ENCODE peak calls at places on chromosomes 12 and 14, in ten cellular contexts. T, E, C, B, K, L, W, U, M and D are unnamed samples.

GRCh38 chr12:108643941-108644742 is 10.4 kb upstream of the SELPLG start:
- DNase-seq in W (peak; percentile 65), T (no peak), C (no peak), E (no peak), M (no peak), L (peak; percentile 90), K (no peak), B (no peak), U (no peak), D (no peak)

GRCh38 chr12:109433618-109434017 is 43.5 kb downstream of the KCTD10 start:
- DNase-seq in K (peak; percentile 36), B (no peak), W (peak; percentile 29), L (no peak), C (no peak), U (no peak), M (peak; percentile 30), E (no peak), T (peak; percentile 10), D (no peak)

GRCh38 chr12:26524862-26525465 is 308.0 kb downstream of the ITPR2 start:
- DNase-seq in U (no peak), K (peak; percentile 43), W (peak; percentile 24), C (peak; percentile 18), T (peak; percentile 13), B (no peak), L (no peak), E (no peak), M (no peak), D (no peak)

GRCh38 chr12:76337583-76337982 is 10.6 kb downstream of the BBS10 start:
- DNase-seq in W (peak; percentile 54), L (no peak), M (no peak), U (no peak), C (no peak), K (no peak), B (no peak), E (no peak), T (no peak), D (no peak)

GRCh38 chr12:128853321-128854197 is at the start of gene GLT1D1:
- DNase-seq in E (no peak), U (no peak), C (no peak), W (no peak), L (no peak), K (peak; percentile 49), M (peak; percentile 29), B (no peak), T (no peak), D (peak; percentile 22)

GRCh38 chr12:56266634-56267442 is at the start of gene COQ10A:
- DNase-seq in L (peak; percentile 95), B (no peak), C (peak; percentile 89), W (peak; percentile 94), M (peak; percentile 93), T (peak; percentile 93), E (peak; percentile 83), U (peak; percentile 93), K (peak; percentile 96), D (peak; percentile 92)

GRCh38 chr12:75850751-75851462 is 180.7 kb downstream of the PHLDA1 start:
- DNase-seq in T (no peak), M (no peak), L (no peak), U (no peak), W (peak; percentile 73), K (peak; percentile 42), E (no peak), B (peak; percentile 74), C (no peak), D (peak; percentile 38)

GRCh38 chr12:53989227-53990113 is 4.5 kb downstream of the HOXC10 start:
- DNase-seq in K (no peak), M (peak; percentile 45), B (no peak), W (peak; percentile 70), T (peak; percentile 52), L (no peak), E (peak; percentile 56), U (no peak), C (peak; percentile 83), D (peak; percentile 74)

GRCh38 chr14:61280092-61280525 is 1.0 kb downstream of the TMEM30B start:
- DNase-seq in C (no peak), T (peak; percentile 57), U (peak; percentile 64), L (no peak), K (no peak), W (no peak), M (no peak), B (no peak), E (no peak), D (no peak)

GRCh38 chr14:92968291-92969020 is 45.5 kb downstream of the CHGA start:
- DNase-seq in K (no peak), M (no peak), B (no peak), E (no peak), W (no peak), L (no peak), C (no peak), T (no peak), U (peak; percentile 37), D (no peak)

GRCh38 chr12:49264466-49264872 is 413 bp upstream of the TUBA1C start:
- DNase-seq in M (peak; percentile 42), E (no peak), U (no peak), K (no peak), T (no peak), C (peak; percentile 65), L (no peak), W (peak; percentile 70), B (no peak), D (peak; percentile 80)

GRCh38 chr14:95311752-95312151 is 8.0 kb downstream of the CLMN start:
- DNase-seq in C (no peak), L (peak; percentile 69), U (no peak), E (no peak), W (peak; percentile 20), M (no peak), B (no peak), T (no peak), K (peak; percentile 31), D (no peak)
- H3K27ac ChIP-seq in C (no peak overlapping the region), L (no peak overlapping the region), U (peak overlapping the region; percentile 97), E (no peak overlapping the region), W (no peak overlapping the region), M (no peak overlapping the region), B (no peak overlapping the region), T (peak overlapping the region; percentile 46), K (no peak overlapping the region), D (no peak overlapping the region)

DNA sequence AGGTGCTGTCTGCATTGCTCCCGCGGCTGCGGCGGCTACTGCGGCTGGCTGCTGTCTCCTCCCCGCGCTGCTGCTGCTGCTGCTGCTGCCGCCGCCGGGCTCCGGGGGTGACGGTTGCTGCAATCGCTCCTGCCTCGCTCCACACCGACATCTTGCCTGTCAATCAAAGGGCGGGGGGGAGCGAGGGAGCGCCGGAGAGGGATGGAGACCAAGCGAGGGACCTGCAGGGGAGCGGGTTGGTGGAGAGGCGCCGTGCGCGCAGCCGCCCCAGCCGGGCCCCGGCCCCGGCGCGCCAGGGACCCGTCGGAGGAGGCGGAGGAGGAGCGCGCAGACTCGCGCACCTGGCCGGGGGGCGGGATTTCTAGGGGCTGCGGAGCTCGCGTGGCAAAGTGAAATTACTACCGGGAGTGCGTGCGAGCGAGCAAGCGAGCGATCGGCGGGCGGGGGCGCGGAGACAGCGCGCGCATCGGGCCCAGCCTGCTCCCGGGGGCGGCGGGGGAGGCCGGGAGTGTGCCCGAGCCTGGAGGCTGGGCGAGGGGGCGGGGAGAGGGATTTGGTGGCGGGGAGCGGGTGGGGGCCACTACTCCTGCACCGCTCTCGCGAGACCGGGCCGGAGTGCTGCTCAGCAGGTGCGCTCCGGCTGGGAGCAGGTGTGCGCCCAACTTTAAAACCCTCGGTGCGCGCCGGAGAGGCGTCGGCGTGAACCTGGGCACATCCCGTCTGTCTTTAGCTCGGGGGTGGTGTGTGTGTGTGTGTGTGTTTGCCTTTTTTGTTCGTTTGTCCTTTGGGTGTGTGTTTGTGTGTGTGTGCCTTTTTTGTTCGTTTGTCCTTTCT is at the start of gene KSR2:
- DNase-seq in L (no peak), T (peak; percentile 95), B (no peak), W (peak; percentile 60), E (peak; percentile 13), C (peak; percentile 79), U (peak; percentile 55), K (peak; percentile 92), M (peak; percentile 74), D (peak; percentile 91)
- H3K27ac ChIP-seq in L (no peak within 1 kb of the TSS), T (peak within 1 kb of the TSS; percentile 86), B (no peak within 1 kb of the TSS), W (no peak within 1 kb of the TSS), E (no peak within 1 kb of the TSS), C (no peak within 1 kb of the TSS), U (no peak within 1 kb of the TSS), K (no peak within 1 kb of the TSS), M (no peak within 1 kb of the TSS), D (peak within 1 kb of the TSS; percentile 80)

DNA sequence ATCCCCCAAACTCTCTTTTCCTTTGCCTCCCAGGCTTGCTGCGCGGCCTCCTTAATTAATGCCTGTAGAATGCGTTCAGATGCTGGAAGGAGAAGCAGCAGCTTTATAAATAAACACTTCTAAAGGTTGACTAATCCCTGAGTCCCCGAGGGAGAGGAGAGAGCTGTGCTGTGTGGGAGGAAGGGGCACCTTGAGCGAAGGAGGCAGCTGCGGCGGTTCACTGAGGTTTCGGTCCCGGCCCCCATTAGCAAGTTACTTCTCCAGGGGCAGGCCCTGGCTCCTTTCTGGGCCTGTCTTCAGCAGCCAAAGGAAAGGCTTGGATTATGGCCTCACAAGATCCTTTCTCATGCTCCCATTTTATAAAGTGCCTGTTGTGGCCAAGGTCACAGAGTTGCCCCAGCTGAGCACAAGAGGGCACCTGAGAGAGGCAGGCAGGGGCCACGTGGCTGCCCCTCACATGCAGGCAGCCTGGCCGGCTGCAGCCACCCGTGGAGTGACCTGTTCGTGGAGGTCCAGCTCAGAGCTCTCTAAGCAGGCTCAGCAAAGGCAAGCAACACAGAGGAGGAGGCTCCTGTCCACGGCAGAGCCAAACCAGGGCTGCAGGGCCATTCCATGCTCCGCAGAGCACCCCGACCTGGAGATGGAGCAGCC is 15.0 kb upstream of the CACNA2D4 start:
- DNase-seq in T (no peak), L (no peak), U (no peak), K (no peak), C (peak; percentile 27), B (no peak), E (no peak), W (peak; percentile 18), M (no peak), D (no peak)
- H3K27ac ChIP-seq in T (no peak overlapping the region), L (no peak overlapping the region), U (no peak overlapping the region), K (no peak overlapping the region), C (no peak overlapping the region), B (no peak overlapping the region), E (no peak overlapping the region), W (no peak overlapping the region), M (no peak overlapping the region), D (no peak overlapping the region)

GRCh38 chr14:93981316-93981715 is 4.9 kb upstream of the ASB2 start:
- DNase-seq in L (no peak), B (no peak), C (no peak), E (no peak), U (no peak), W (no peak), T (no peak), M (no peak), K (no peak), D (no peak)
- H3K27ac ChIP-seq in L (peak overlapping the region; percentile 69), B (no peak overlapping the region), C (no peak overlapping the region), E (no peak overlapping the region), U (no peak overlapping the region), W (no peak overlapping the region), T (no peak overlapping the region), M (peak overlapping the region; percentile 16), K (no peak overlapping the region), D (no peak overlapping the region)